ENCODE peak calls at places on chromosomes 5 and 9, in five cellular contexts. A is IMR-90, I is fibroblast of villous mesenchyme, F is AG09309, K is GM12865. U is an unnamed sample.

GRCh38 chr5:3428355-3428754 is 167.3 kb upstream of the IRX1 start:
- DNase-seq in A (no peak), I (no peak), F (no peak), K (no peak), U (no peak)

GRCh38 chr5:121949885-121950284 is 11.9 kb upstream of the SRFBP1 start:
- DNase-seq in A (peak), I (peak), F (peak), K (peak), U (peak)

GRCh38 chr5:179422840-179423523 is 77.7 kb upstream of the ADAMTS2 start:
- DNase-seq in A (no peak), I (no peak), F (no peak), K (no peak), U (no peak)

GRCh38 chr9:69919461-69920061 is 98.9 kb downstream of the CFAP95 start:
- DNase-seq in A (peak), I (peak), F (peak), K (peak), U (peak)

GRCh38 chr9:97293207-97293721 is 14.2 kb upstream of the CCDC180 start:
- DNase-seq in A (peak), I (peak), F (no peak), K (no peak), U (no peak)

GRCh38 chr5:96788112-96788749 is 19.5 kb downstream of the ERAP1 start:
- DNase-seq in A (peak), I (peak), F (no peak), K (no peak), U (no peak)

GRCh38 chr5:54793612-54794436 is 191.6 kb downstream of the ESM1 start:
- DNase-seq in A (peak), I (no peak), F (no peak), K (no peak), U (no peak)

GRCh38 chr5:151204051-151204450 is 19.8 kb downstream of the CCDC69 start:
- DNase-seq in A (no peak), I (no peak), F (no peak), K (no peak), U (no peak)

GRCh38 chr9:16032799-16033198 is 480.0 kb downstream of the CCDC171 start:
- DNase-seq in A (peak), I (peak), F (no peak), K (no peak), U (no peak)

GRCh38 chr9:4689687-4690104 is 10.3 kb downstream of the CDC37L1 start:
- DNase-seq in A (peak), I (no peak), F (no peak), K (peak), U (no peak)

GRCh38 chr9:98361645-98362044 is 106.2 kb upstream of the TBC1D2 start:
- DNase-seq in A (no peak), I (no peak), F (no peak), K (no peak), U (no peak)

GRCh38 chr5:147303251-147303650 is 68.4 kb downstream of the STK32A start:
- DNase-seq in A (peak), I (no peak), F (peak), K (no peak), U (no peak)

GRCh38 chr5:64766934-64767333 is 1.6 kb downstream of the SREK1IP1 start:
- DNase-seq in A (no peak), I (no peak), F (no peak), K (no peak), U (no peak)

GRCh38 chr9:105296889-105297288 is 52.4 kb downstream of the SLC44A1 start:
- DNase-seq in A (peak), I (peak), F (peak), K (no peak), U (no peak)

GRCh38 chr9:128771094-128771721 is 519 bp downstream of the ZER1 start:
- DNase-seq in A (peak), I (peak), F (no peak), K (peak), U (peak)

GRCh38 chr5:173645437-173645807 is 29.0 kb upstream of the BOD1 start:
- DNase-seq in A (peak), I (peak), F (no peak), K (no peak), U (no peak)

GRCh38 chr9:137907776-137908175 is 30.2 kb downstream of the CACNA1B start:
- DNase-seq in A (no peak), I (no peak), F (no peak), K (no peak), U (no peak)

GRCh38 chr9:109574061-109574882 is 76.2 kb upstream of the PTPN3 start:
- DNase-seq in A (peak), I (peak), F (peak), K (peak), U (peak)

DNA sequence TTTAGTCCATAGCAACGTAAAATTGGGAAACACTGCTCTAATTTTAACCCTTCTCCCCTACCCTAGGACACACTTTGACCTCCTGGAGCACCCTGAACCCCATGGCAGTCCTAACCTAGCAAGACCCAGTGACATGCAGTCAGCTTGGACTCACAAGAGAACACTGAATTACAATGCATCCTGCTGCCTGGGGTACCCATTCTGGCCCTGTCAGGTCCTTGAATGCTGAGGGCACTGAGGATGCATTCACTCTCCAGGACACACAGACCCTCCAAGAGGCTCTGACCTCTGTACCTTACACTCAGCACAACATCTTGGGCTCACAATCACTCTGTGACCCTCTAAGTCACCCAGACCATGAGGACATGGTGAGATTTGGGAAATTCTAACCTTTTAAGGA is 1.8 kb upstream of the PROP1 start:
- DNase-seq in A (no peak), I (no peak), F (no peak), K (no peak), U (no peak)
- H3K4me3 ChIP-seq in A (no peak), I (no peak), F (no peak), K (no peak), U (no peak)

GRCh38 chr5:93899026-93899600 is 157.7 kb upstream of the POU5F2 start:
- DNase-seq in A (no peak), I (no peak), F (no peak), K (peak), U (no peak)
- TF ChIP-seq CTCF in A (peak), I (peak), F (peak), K (peak), U (peak)

GRCh38 chr5:43150075-43150474 is 29.4 kb downstream of the ZNF131 start:
- DNase-seq in A (no peak), I (no peak), F (no peak), K (no peak), U (no peak)

GRCh38 chr5:43150748-43151147 is 30.0 kb downstream of the ZNF131 start:
- DNase-seq in A (no peak), I (no peak), F (no peak), K (no peak), U (peak)

GRCh38 chr5:43149231-43149630 is 28.5 kb downstream of the ZNF131 start:
- DNase-seq in A (no peak), I (no peak), F (no peak), K (no peak), U (no peak)

GRCh38 chr5:43145071-43145470 is 24.4 kb downstream of the ZNF131 start:
- DNase-seq in A (no peak), I (no peak), F (no peak), K (no peak), U (no peak)

GRCh38 chr5:43146958-43147357 is 26.2 kb downstream of the ZNF131 start:
- DNase-seq in A (no peak), I (no peak), F (no peak), K (no peak), U (no peak)
- H3K4me3 ChIP-seq in A (no peak), I (no peak), F (no peak), K (no peak), U (no peak)

GRCh38 chr9:81787747-81788632 is 98.6 kb upstream of the TLE1 start:
- DNase-seq in A (peak), I (peak), F (peak), K (no peak), U (no peak)
- TF ChIP-seq CTCF in A (no peak), I (no peak), F (peak), K (no peak), U (no peak)

DNA sequence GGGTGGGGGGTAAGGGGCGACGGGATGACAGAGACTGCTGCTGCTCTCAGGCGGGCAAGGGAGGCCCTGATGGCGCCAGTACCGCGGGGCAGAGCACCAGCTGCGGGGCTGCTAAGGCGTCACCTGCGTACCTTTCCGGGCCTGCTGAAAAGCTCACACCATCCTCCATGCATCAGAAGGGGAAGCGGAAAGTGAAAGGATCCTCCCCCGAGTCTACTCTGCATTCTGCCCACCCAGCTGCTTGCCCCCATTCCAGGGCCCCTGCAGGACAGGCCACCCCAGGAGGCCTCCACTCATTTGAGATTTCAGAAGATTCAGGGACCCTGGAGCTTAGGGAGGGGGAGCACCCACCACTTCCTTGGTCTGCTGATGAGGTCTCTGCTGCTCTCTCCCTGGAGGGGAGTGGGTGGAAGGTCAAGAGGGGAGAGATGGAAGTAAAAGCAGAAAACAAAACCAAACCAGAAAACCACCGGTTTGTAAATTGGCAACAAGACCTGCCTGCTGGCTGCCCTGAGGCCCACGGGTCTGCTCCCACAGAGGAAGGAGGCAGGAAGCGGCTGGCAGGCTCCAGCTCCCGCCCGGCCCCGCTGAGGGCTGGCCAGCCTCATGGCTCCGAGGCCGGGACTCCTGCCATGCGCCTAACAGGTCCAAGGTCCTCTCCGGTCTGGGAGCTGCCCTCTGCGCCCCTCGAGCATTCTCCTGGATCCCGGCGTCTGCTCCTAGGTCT is 33.6 kb downstream of the PRRT1B start:
- DNase-seq in A (no peak), I (no peak), F (no peak), K (peak), U (no peak)
- H3K4me3 ChIP-seq in A (no peak), I (no peak), F (no peak), K (no peak), U (no peak)

GRCh38 chr9:127224178-127224882 is 40.2 kb upstream of the GARNL3 start:
- DNase-seq in A (peak), I (peak), F (no peak), K (peak), U (peak)
- TF ChIP-seq CTCF in A (peak), I (no peak), F (peak), K (peak), U (peak)

DNA sequence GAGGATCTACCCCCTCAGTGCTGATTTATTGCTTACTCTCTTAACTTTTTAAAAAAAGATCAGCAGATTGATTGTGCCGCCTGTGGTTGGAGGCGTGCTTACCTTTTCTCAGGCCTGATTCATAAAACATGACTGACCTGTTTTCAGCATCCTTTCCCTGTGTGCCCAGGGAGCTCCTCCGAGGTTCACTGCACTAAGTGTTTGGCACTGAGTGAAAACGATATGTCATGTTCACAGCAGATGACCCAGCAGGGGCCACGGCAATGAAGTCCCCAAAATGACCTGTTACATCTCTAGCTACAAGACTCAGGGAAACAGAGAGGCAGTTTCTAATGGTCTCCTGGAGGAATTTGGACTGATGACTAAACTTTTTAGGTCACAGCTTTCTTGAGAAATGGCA is 69.9 kb downstream of the INSYN2B start:
- DNase-seq in A (no peak), I (no peak), F (no peak), K (no peak), U (no peak)
- H3K4me3 ChIP-seq in A (no peak), I (no peak), F (no peak), K (no peak), U (no peak)

DNA sequence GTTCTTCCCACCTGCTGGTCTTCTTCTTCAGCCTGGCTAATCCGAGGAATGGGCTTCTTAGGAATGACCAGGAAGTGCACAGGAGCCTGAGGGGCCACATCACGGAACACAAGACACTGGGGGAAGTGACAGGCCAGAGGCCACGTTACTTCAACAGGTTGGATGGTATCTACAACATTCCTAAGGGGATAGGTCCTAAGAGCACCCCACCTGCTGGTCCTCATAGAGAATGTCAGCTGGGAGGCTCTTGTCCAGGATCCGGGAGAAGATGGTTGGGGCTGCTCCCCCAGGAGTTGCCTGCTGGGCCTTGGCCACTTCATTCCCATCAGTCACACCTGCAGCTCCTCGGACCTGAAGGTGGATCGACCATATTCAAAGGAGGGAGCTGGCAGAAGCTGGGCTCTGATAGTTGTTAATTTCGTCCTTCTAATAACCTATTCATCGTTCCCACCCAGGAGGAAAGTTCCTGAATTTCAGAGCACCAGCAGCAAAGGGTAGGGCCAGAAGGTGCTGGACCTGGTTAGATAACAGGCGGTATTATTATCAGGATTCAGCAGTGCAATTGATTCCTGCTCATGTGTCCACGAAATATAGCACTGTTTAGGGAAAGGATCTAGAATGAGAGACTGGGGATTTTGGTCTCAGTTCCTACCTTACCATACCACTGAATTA is 1.3 kb downstream of the HINT2 start:
- DNase-seq in A (peak), I (no peak), F (no peak), K (peak), U (no peak)
- TF ChIP-seq CTCF in A (peak), I (peak), F (peak), K (peak), U (peak)